ENCODE peak calls at places on chromosomes 5 and 9, in six cellular contexts. W is vagina, Q is body of pancreas, D is sigmoid colon, S is uterus, C is GM12891. K is an unnamed sample.

GRCh38 chr5:177432143-177432904 is 5.8 kb downstream of the GRK6 start:
- DNase-seq in W (no peak), Q (no peak), D (peak), S (no peak), C (no peak), K (no peak)

GRCh38 chr9:14312721-14313377 is 1.1 kb downstream of the NFIB start:
- DNase-seq in W (no peak), Q (peak), D (peak), S (peak), C (no peak), K (no peak)

GRCh38 chr5:6355294-6355693 is 23.1 kb downstream of the MED10 start:
- DNase-seq in W (no peak), Q (no peak), D (no peak), S (no peak), C (no peak), K (no peak)

GRCh38 chr9:108296056-108296455 is 559.7 kb downstream of the ACTL7B start:
- DNase-seq in W (no peak), Q (no peak), D (no peak), S (no peak), C (no peak), K (no peak)

GRCh38 chr9:114720296-114720695 is 38.3 kb upstream of the TEX48 start:
- DNase-seq in W (no peak), Q (no peak), D (no peak), S (no peak), C (no peak), K (no peak)

GRCh38 chr9:114078021-114078780 is at the start of gene AMBP:
- DNase-seq in W (no peak), Q (peak), D (no peak), S (no peak), C (no peak), K (no peak)

GRCh38 chr9:131997779-131998178 is 81.9 kb downstream of the MED27 start:
- DNase-seq in W (no peak), Q (peak), D (no peak), S (no peak), C (no peak), K (no peak)

GRCh38 chr9:79477955-79478751 is 93.6 kb upstream of the TLE4 start:
- DNase-seq in W (no peak), Q (peak), D (no peak), S (no peak), C (no peak), K (no peak)

GRCh38 chr9:126295936-126296600 is 30.6 kb upstream of the MVB12B start:
- DNase-seq in W (no peak), Q (no peak), D (no peak), S (no peak), C (no peak), K (peak)

GRCh38 chr9:78021692-78022091 is 9.9 kb downstream of the GNAQ start:
- DNase-seq in W (no peak), Q (no peak), D (no peak), S (no peak), C (no peak), K (no peak)

GRCh38 chr5:181120311-181120710 is 10.7 kb downstream of the OR2V1 start:
- DNase-seq in W (no peak), Q (no peak), D (no peak), S (no peak), C (no peak), K (no peak)

DNA sequence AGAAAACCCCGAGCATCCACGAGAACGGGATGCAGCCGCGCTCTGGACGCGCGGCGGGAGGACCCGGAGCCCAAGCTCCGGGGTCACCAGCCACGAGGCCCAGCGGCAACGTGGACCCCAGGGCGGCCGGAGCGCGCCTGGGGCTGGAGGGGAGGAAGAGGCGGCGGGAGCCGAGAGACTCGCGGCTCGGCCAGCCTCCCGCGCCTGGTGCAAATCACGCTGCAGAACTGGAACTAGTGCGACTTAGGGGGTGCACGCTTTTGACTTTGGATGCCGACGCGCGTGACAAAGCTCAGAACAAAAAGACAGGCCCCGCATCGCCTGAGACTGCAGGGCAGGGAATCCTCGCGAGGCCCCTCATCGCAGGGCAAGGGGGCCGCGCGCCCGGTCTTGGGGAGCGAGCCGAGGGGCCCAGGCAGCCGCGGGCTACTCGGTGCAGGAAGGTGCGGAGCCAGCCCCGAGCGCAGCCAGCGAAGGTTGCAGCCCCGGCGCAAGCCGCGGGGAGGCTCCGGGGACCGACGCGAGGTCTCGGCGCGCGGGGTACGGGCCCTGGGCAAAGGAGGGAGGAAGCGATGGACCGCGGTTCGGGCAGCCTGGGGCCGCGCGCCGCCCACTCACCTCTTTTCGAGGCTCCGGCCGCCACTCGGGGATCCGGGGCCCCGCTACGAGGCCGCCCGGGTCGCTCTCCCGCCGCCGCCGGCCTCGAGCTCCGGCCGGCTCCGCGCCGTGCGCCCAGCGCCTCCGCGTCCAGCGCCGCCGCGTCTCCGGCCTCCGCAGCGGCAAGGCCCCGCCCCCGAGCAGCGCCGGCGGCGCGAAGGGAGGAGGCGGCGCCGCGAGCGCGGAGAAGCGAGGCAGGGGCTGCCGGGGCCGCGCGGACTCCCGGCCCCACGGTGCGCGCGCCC is at the start of gene GOLM1:
- DNase-seq in W (no peak), Q (peak), D (peak), S (peak), C (peak), K (no peak)
- TF ChIP-seq POLR2A in W (no peak), Q (no peak), D (no peak), S (peak), C (no peak), K (no peak)

GRCh38 chr9:35059438-35059837 is 13.0 kb downstream of the VCP start:
- DNase-seq in W (no peak), Q (no peak), D (no peak), S (no peak), C (no peak), K (peak)

GRCh38 chr9:35054185-35054835 is 18.1 kb downstream of the VCP start:
- DNase-seq in W (no peak), Q (no peak), D (no peak), S (no peak), C (no peak), K (no peak)

GRCh38 chr9:35054871-35055644 is 17.4 kb downstream of the VCP start:
- DNase-seq in W (no peak), Q (no peak), D (no peak), S (no peak), C (no peak), K (no peak)

GRCh38 chr9:35056571-35057270 is 15.7 kb downstream of the VCP start:
- DNase-seq in W (no peak), Q (no peak), D (no peak), S (no peak), C (no peak), K (no peak)

GRCh38 chr9:35057271-35057620 is 15.2 kb downstream of the VCP start:
- DNase-seq in W (no peak), Q (no peak), D (no peak), S (no peak), C (no peak), K (no peak)
- TF ChIP-seq POLR2A in W (no peak), Q (no peak), D (no peak), S (no peak), C (no peak), K (no peak)

GRCh38 chr9:118170032-118170955 is 466.1 kb downstream of the TLR4 start:
- DNase-seq in W (no peak), Q (peak), D (no peak), S (no peak), C (no peak), K (no peak)
- TF ChIP-seq POLR2A in W (no peak), Q (no peak), D (no peak), S (no peak), C (no peak), K (no peak)

GRCh38 chr5:157743163-157744054 is at the start of gene LSM11:
- DNase-seq in W (peak), Q (peak), D (peak), S (peak), C (peak), K (peak)
- TF ChIP-seq POLR2A in W (peak), Q (no peak), D (no peak), S (peak), C (peak), K (no peak)

DNA sequence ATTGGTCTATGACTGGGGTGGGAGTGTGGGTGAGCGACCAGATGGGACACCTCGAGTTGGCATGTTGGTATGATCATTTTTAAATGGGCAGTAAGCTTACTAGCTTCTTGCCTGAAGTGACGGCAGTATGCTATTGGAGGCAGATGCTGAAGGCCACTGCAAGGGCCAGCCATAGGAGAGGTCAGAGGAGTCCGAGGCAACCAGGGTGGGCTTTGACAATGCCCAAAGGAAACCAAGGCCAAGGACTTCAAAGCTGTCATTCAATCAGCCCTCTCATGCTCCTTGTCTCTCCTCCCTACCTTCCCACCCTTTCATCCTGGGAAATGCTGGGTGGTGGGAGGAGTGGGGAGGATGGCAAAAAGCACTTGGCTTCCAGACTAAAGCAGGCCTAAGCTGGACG is 57.1 kb upstream of the GLRX start:
- DNase-seq in W (no peak), Q (no peak), D (no peak), S (no peak), C (no peak), K (no peak)
- TF ChIP-seq POLR2A in W (no peak), Q (no peak), D (no peak), S (no peak), C (no peak), K (no peak)

GRCh38 chr5:55146543-55147151 is 13.3 kb upstream of the GPX8 start:
- DNase-seq in W (no peak), Q (peak), D (peak), S (peak), C (peak), K (peak)

GRCh38 chr5:55141945-55142690 is 17.9 kb upstream of the GPX8 start:
- DNase-seq in W (no peak), Q (no peak), D (no peak), S (no peak), C (no peak), K (no peak)

GRCh38 chr5:55143624-55144023 is 16.3 kb upstream of the GPX8 start:
- DNase-seq in W (no peak), Q (no peak), D (no peak), S (no peak), C (no peak), K (no peak)

GRCh38 chr5:55149396-55149795 is 10.6 kb upstream of the GPX8 start:
- DNase-seq in W (no peak), Q (no peak), D (no peak), S (no peak), C (no peak), K (no peak)

GRCh38 chr5:55146080-55146479 is 13.9 kb upstream of the GPX8 start:
- DNase-seq in W (no peak), Q (no peak), D (no peak), S (no peak), C (no peak), K (no peak)
- TF ChIP-seq POLR2A in W (no peak), Q (no peak), D (no peak), S (no peak), C (no peak), K (no peak)

DNA sequence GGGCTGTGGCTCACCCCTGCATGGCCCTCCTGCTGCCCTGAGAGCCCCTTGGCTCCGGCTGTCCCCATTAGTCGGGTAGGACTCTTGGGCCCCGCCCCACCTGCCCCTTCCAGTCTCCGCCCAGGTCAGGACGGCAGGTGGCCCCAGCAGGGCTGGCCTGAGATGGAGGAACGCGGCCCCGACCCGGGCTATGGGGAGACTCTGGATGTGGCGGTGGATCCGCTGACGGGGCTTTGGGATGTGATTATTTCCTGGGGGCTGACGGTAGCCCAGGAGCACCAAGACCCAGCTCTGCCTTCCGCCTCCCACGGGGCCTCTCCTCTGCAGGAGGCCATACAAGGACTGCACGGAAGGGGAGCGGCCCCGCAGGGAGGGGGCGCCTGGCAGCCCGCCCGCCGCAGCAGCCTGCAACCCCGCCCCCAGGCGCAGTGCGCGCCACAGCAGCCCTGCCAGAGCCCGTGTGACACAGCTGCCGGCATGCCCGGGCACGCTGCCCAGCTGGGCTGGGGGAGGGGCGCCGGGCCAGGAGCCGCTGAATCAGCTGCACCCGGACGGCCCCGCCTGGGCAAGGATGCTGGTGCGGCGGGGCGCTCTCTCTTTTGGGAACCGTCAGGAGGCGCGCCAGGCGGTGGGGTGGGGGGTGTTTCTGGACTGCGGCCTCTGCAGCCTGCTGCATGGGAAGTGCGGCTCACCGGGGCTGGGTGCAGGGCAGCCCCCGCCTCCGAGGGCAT is 9.2 kb downstream of the TMEM250 start:
- DNase-seq in W (no peak), Q (peak), D (peak), S (peak), C (peak), K (peak)
- TF ChIP-seq POLR2A in W (no peak), Q (peak), D (no peak), S (peak), C (no peak), K (no peak)

GRCh38 chr9:68779558-68780376 is 74.7 kb downstream of the PIP5K1B start:
- DNase-seq in W (peak), Q (peak), D (peak), S (peak), C (peak), K (peak)
- TF ChIP-seq POLR2A in W (peak), Q (peak), D (peak), S (peak), C (peak), K (peak)

GRCh38 chr5:139268364-139269202 is 25.0 kb upstream of the MATR3 start:
- DNase-seq in W (no peak), Q (no peak), D (no peak), S (no peak), C (no peak), K (no peak)

GRCh38 chr5:139262414-139263139 is 31.0 kb upstream of the MATR3 start:
- DNase-seq in W (peak), Q (peak), D (peak), S (peak), C (peak), K (peak)

GRCh38 chr5:139267481-139267880 is 26.1 kb upstream of the MATR3 start:
- DNase-seq in W (no peak), Q (no peak), D (no peak), S (no peak), C (no peak), K (no peak)

GRCh38 chr5:139263431-139263975 is 30.0 kb upstream of the MATR3 start:
- DNase-seq in W (no peak), Q (no peak), D (no peak), S (no peak), C (no peak), K (peak)
- TF ChIP-seq POLR2A in W (no peak), Q (no peak), D (no peak), S (no peak), C (no peak), K (no peak)

K was measured in lower leg skin.